ENCODE peak calls at places on chromosomes 5 and 9, in five cellular contexts. One of them, this sample, is unnamed.

GRCh38 chr5:132268698-132269551 is 11.4 kb downstream of the PDLIM4 start:
- DNase-seq in SK-N-SH: peak
- DNase-seq in skeletal muscle cell: no peak
- DNase-seq in fibroblast of lung: peak
- DNase-seq in CD8-positive, alpha-beta memory T cell: no peak
- DNase-seq in this sample: no peak

GRCh38 chr5:131068893-131069643 is 96.0 kb downstream of the HINT1 start:
- DNase-seq in SK-N-SH: no peak
- DNase-seq in skeletal muscle cell: no peak
- DNase-seq in fibroblast of lung: no peak
- DNase-seq in CD8-positive, alpha-beta memory T cell: peak
- DNase-seq in this sample: no peak

GRCh38 chr9:123431581-123431980 is 75.6 kb downstream of the CRB2 start:
- DNase-seq in SK-N-SH: no peak
- DNase-seq in skeletal muscle cell: no peak
- DNase-seq in fibroblast of lung: no peak
- DNase-seq in CD8-positive, alpha-beta memory T cell: no peak
- DNase-seq in this sample: no peak

GRCh38 chr5:60026174-60026573 is 132.6 kb upstream of the PDE4D start:
- DNase-seq in SK-N-SH: no peak
- DNase-seq in skeletal muscle cell: peak
- DNase-seq in fibroblast of lung: no peak
- DNase-seq in CD8-positive, alpha-beta memory T cell: no peak
- DNase-seq in this sample: no peak

GRCh38 chr5:68884144-68884754 is 209.6 kb upstream of the SLC30A5 start:
- DNase-seq in SK-N-SH: no peak
- DNase-seq in skeletal muscle cell: no peak
- DNase-seq in fibroblast of lung: no peak
- DNase-seq in CD8-positive, alpha-beta memory T cell: peak
- DNase-seq in this sample: no peak

GRCh38 chr5:96006291-96006690 is 44.6 kb upstream of the ELL2 start:
- DNase-seq in SK-N-SH: no peak
- DNase-seq in skeletal muscle cell: no peak
- DNase-seq in fibroblast of lung: no peak
- DNase-seq in CD8-positive, alpha-beta memory T cell: no peak
- DNase-seq in this sample: no peak

GRCh38 chr5:126624534-126624933 is 23.8 kb downstream of the PHAX start:
- DNase-seq in SK-N-SH: no peak
- DNase-seq in skeletal muscle cell: peak
- DNase-seq in fibroblast of lung: peak
- DNase-seq in CD8-positive, alpha-beta memory T cell: no peak
- DNase-seq in this sample: no peak

GRCh38 chr9:114186793-114187289 is 31.5 kb downstream of the COL27A1 start:
- DNase-seq in SK-N-SH: peak
- DNase-seq in skeletal muscle cell: no peak
- DNase-seq in fibroblast of lung: no peak
- DNase-seq in CD8-positive, alpha-beta memory T cell: no peak
- DNase-seq in this sample: no peak

GRCh38 chr9:127652733-127653132 is 40.7 kb downstream of the STXBP1 start:
- DNase-seq in SK-N-SH: no peak
- DNase-seq in skeletal muscle cell: no peak
- DNase-seq in fibroblast of lung: no peak
- DNase-seq in CD8-positive, alpha-beta memory T cell: no peak
- DNase-seq in this sample: no peak

GRCh38 chr9:133962341-133962740 is 29.8 kb downstream of the VAV2 start:
- DNase-seq in SK-N-SH: no peak
- DNase-seq in skeletal muscle cell: no peak
- DNase-seq in fibroblast of lung: no peak
- DNase-seq in CD8-positive, alpha-beta memory T cell: no peak
- DNase-seq in this sample: no peak
- H3K4me3 ChIP-seq in SK-N-SH: no peak
- H3K4me3 ChIP-seq in skeletal muscle cell: no peak
- H3K4me3 ChIP-seq in fibroblast of lung: no peak
- H3K4me3 ChIP-seq in CD8-positive, alpha-beta memory T cell: no peak
- H3K4me3 ChIP-seq in this sample: no peak

GRCh38 chr5:120806132-120806531 is 342.0 kb downstream of the PRR16 start:
- DNase-seq in SK-N-SH: no peak
- DNase-seq in skeletal muscle cell: peak
- DNase-seq in fibroblast of lung: peak
- DNase-seq in CD8-positive, alpha-beta memory T cell: no peak
- DNase-seq in this sample: no peak

GRCh38 chr5:120808606-120809005 is 344.5 kb downstream of the PRR16 start:
- DNase-seq in SK-N-SH: no peak
- DNase-seq in skeletal muscle cell: no peak
- DNase-seq in fibroblast of lung: no peak
- DNase-seq in CD8-positive, alpha-beta memory T cell: no peak
- DNase-seq in this sample: no peak

GRCh38 chr5:120808135-120808534 is 344.0 kb downstream of the PRR16 start:
- DNase-seq in SK-N-SH: no peak
- DNase-seq in skeletal muscle cell: no peak
- DNase-seq in fibroblast of lung: no peak
- DNase-seq in CD8-positive, alpha-beta memory T cell: no peak
- DNase-seq in this sample: no peak

GRCh38 chr5:120803282-120803681 is 339.2 kb downstream of the PRR16 start:
- DNase-seq in SK-N-SH: peak
- DNase-seq in skeletal muscle cell: no peak
- DNase-seq in fibroblast of lung: peak
- DNase-seq in CD8-positive, alpha-beta memory T cell: no peak
- DNase-seq in this sample: no peak
- H3K4me3 ChIP-seq in SK-N-SH: peak
- H3K4me3 ChIP-seq in skeletal muscle cell: no peak
- H3K4me3 ChIP-seq in fibroblast of lung: peak
- H3K4me3 ChIP-seq in CD8-positive, alpha-beta memory T cell: no peak
- H3K4me3 ChIP-seq in this sample: no peak

DNA sequence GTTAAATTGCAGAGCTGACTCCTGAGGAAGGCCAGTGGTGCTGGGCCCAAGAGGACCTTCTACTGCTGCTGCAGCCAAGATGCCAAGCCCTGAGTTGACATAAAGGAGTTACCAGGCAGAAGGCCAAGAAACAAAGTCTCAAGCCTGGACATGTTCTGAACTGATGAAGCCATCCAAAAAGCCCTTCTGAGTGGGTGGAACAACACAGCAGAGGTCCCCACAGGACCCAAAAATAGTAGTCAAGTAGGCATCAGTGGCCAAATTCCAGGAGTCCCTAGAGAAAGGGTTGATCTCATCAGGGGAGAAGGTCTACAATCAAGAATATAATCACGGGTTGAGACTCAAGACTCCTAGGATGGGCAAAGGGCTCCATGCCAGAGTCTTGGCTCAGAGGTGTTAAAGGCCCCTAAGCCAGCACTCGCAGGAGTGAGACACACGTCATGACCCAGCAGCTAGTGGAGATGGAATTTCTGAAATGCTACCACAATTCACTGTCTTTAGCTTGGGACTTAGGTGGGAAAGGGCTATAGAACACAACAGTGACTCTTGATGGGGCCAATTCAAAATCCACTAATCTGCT is 119.7 kb downstream of the FANCC start:
- DNase-seq in SK-N-SH: no peak
- DNase-seq in skeletal muscle cell: peak
- DNase-seq in fibroblast of lung: peak
- DNase-seq in CD8-positive, alpha-beta memory T cell: no peak
- DNase-seq in this sample: no peak
- H3K4me3 ChIP-seq in SK-N-SH: no peak
- H3K4me3 ChIP-seq in skeletal muscle cell: no peak
- H3K4me3 ChIP-seq in fibroblast of lung: no peak
- H3K4me3 ChIP-seq in CD8-positive, alpha-beta memory T cell: no peak
- H3K4me3 ChIP-seq in this sample: no peak

GRCh38 chr5:178117911-178118310 is 4.6 kb downstream of the N4BP3 start:
- DNase-seq in SK-N-SH: no peak
- DNase-seq in skeletal muscle cell: no peak
- DNase-seq in fibroblast of lung: no peak
- DNase-seq in CD8-positive, alpha-beta memory T cell: no peak
- DNase-seq in this sample: no peak

GRCh38 chr5:178116406-178116885 is 3.1 kb downstream of the N4BP3 start:
- DNase-seq in SK-N-SH: peak
- DNase-seq in skeletal muscle cell: no peak
- DNase-seq in fibroblast of lung: no peak
- DNase-seq in CD8-positive, alpha-beta memory T cell: peak
- DNase-seq in this sample: no peak

GRCh38 chr5:178115835-178116405 is 2.6 kb downstream of the N4BP3 start:
- DNase-seq in SK-N-SH: no peak
- DNase-seq in skeletal muscle cell: no peak
- DNase-seq in fibroblast of lung: no peak
- DNase-seq in CD8-positive, alpha-beta memory T cell: peak
- DNase-seq in this sample: peak

GRCh38 chr5:178119915-178120660 is 6.8 kb downstream of the N4BP3 start:
- DNase-seq in SK-N-SH: no peak
- DNase-seq in skeletal muscle cell: no peak
- DNase-seq in fibroblast of lung: no peak
- DNase-seq in CD8-positive, alpha-beta memory T cell: no peak
- DNase-seq in this sample: no peak

DNA sequence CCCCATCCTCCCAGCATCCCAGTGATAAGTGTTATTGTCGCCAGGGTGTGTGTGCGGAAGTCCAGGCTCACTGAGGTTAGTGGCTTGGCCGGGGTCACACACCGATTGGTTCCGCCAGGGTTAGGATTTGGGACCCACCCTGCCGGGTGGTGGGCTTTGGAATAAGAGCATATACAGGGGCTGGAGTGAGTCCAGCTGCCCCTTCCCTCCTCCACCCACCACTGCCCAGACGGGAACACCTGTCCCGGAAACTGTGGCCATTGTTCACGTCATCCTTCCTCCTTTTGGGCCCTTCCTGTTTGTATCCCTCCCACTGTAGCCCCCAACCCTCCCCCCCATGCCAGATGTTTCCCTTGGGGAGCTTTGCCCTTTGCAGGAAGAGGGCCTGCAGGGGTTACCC is 5.0 kb downstream of the N4BP3 start:
- DNase-seq in SK-N-SH: no peak
- DNase-seq in skeletal muscle cell: no peak
- DNase-seq in fibroblast of lung: no peak
- DNase-seq in CD8-positive, alpha-beta memory T cell: no peak
- DNase-seq in this sample: no peak
- H3K4me3 ChIP-seq in SK-N-SH: no peak
- H3K4me3 ChIP-seq in skeletal muscle cell: no peak
- H3K4me3 ChIP-seq in fibroblast of lung: no peak
- H3K4me3 ChIP-seq in CD8-positive, alpha-beta memory T cell: no peak
- H3K4me3 ChIP-seq in this sample: no peak

GRCh38 chr5:150600951-150601773 is 39.3 kb upstream of the SYNPO start:
- DNase-seq in SK-N-SH: peak
- DNase-seq in skeletal muscle cell: no peak
- DNase-seq in fibroblast of lung: no peak
- DNase-seq in CD8-positive, alpha-beta memory T cell: no peak
- DNase-seq in this sample: no peak
- H3K4me3 ChIP-seq in SK-N-SH: peak
- H3K4me3 ChIP-seq in skeletal muscle cell: no peak
- H3K4me3 ChIP-seq in fibroblast of lung: no peak
- H3K4me3 ChIP-seq in CD8-positive, alpha-beta memory T cell: no peak
- H3K4me3 ChIP-seq in this sample: no peak

GRCh38 chr5:93371893-93372292 is 209.1 kb downstream of the NR2F1-AS1 start:
- DNase-seq in SK-N-SH: no peak
- DNase-seq in skeletal muscle cell: no peak
- DNase-seq in fibroblast of lung: no peak
- DNase-seq in CD8-positive, alpha-beta memory T cell: no peak
- DNase-seq in this sample: no peak
- H3K4me3 ChIP-seq in SK-N-SH: no peak
- H3K4me3 ChIP-seq in skeletal muscle cell: no peak
- H3K4me3 ChIP-seq in fibroblast of lung: no peak
- H3K4me3 ChIP-seq in CD8-positive, alpha-beta memory T cell: no peak
- H3K4me3 ChIP-seq in this sample: no peak

GRCh38 chr5:71457106-71457505 is 1.7 kb downstream of the BDP1 start:
- DNase-seq in SK-N-SH: no peak
- DNase-seq in skeletal muscle cell: no peak
- DNase-seq in fibroblast of lung: no peak
- DNase-seq in CD8-positive, alpha-beta memory T cell: no peak
- DNase-seq in this sample: no peak
- H3K4me3 ChIP-seq in SK-N-SH: peak
- H3K4me3 ChIP-seq in skeletal muscle cell: peak
- H3K4me3 ChIP-seq in fibroblast of lung: peak
- H3K4me3 ChIP-seq in CD8-positive, alpha-beta memory T cell: peak
- H3K4me3 ChIP-seq in this sample: peak